ENCODE peak calls at places on chromosome 3, in six cellular contexts. D is CD4-positive, alpha-beta memory T cell; H is tibial artery; X is aorta; S is H9; T is GM23248. G is an unnamed sample.

GRCh38 chr3:69739204-69740102 is at the start of gene MITF:
- DNase-seq in T (peak; percentile 97), S (peak; percentile 95), H (peak; percentile 96), D (no peak), X (peak; percentile 96), G (peak; percentile 91)

GRCh38 chr3:159762238-159762637 is 226.4 kb upstream of the IL12A start:
- DNase-seq in S (no peak), D (no peak), X (no peak), T (peak; percentile 61), H (no peak), G (no peak)

GRCh38 chr3:18201315-18201714 is 223.8 kb downstream of the SATB1 start:
- DNase-seq in T (no peak), S (no peak), H (no peak), D (no peak), X (no peak), G (no peak)

GRCh38 chr3:16490062-16490641 is 23.3 kb downstream of the RFTN1 start:
- DNase-seq in S (no peak), H (no peak), T (no peak), D (no peak), X (no peak), G (no peak)

GRCh38 chr3:119779731-119780383 is 2.0 kb upstream of the NR1I2 start:
- DNase-seq in D (no peak), T (no peak), H (no peak), X (no peak), S (no peak), G (no peak)

GRCh38 chr3:22377421-22377820 is 626.4 kb upstream of the ZNF385D start:
- DNase-seq in D (no peak), T (peak; percentile 73), H (no peak), X (no peak), S (no peak), G (no peak)

GRCh38 chr3:106765342-106765741 is 611.9 kb upstream of the CCDC54 start:
- DNase-seq in D (no peak), X (no peak), S (no peak), T (peak; percentile 96), H (no peak), G (no peak)

GRCh38 chr3:141979050-141979671 is 102.7 kb downstream of the ATP1B3 start:
- DNase-seq in X (no peak), H (no peak), D (no peak), T (peak; percentile 89), S (no peak), G (no peak)

GRCh38 chr3:101780661-101781060 is 1.6 kb downstream of the NXPE3 start:
- DNase-seq in H (no peak), S (no peak), X (no peak), T (peak; percentile 92), D (no peak), G (no peak)

GRCh38 chr3:197306374-197307086 is 8.1 kb upstream of the DLG1 start:
- DNase-seq in X (no peak), S (no peak), H (no peak), T (peak; percentile 80), D (no peak), G (no peak)

GRCh38 chr3:184171562-184171961 is 3.1 kb upstream of the AP2M1 start:
- DNase-seq in H (no peak), T (peak; percentile 72), D (no peak), S (no peak), X (no peak), G (peak; percentile 64)

GRCh38 chr3:77467702-77468407 is 428.0 kb downstream of the ROBO2 start:
- DNase-seq in X (no peak), T (peak; percentile 7), S (no peak), H (peak; percentile 33), D (no peak), G (no peak)

GRCh38 chr3:46619845-46620778 is 7.8 kb downstream of the FAM240A start:
- DNase-seq in D (no peak), S (no peak), X (no peak), T (peak; percentile 51), H (no peak), G (no peak)

GRCh38 chr3:126414961-126415660 is 20.4 kb downstream of the CFAP100 start:
- DNase-seq in X (peak; percentile 19), D (no peak), H (no peak), S (no peak), T (no peak), G (peak; percentile 46)

GRCh38 chr3:98735761-98736269 is 27.3 kb upstream of the ST3GAL6 start:
- DNase-seq in D (no peak), X (no peak), S (no peak), T (no peak), H (no peak), G (no peak)

GRCh38 chr3:5301671-5302297 is 114.3 kb downstream of the EDEM1 start:
- DNase-seq in S (no peak), T (peak; percentile 59), H (no peak), D (no peak), X (no peak), G (no peak)

GRCh38 chr3:61725851-61726333 is 164.5 kb downstream of the PTPRG start:
- DNase-seq in D (no peak), S (no peak), X (no peak), T (peak; percentile 42), H (no peak), G (no peak)

GRCh38 chr3:8846176-8846575 is 76.8 kb upstream of the OXTR start:
- DNase-seq in H (no peak), D (no peak), X (no peak), S (no peak), T (no peak), G (no peak)

GRCh38 chr3:186411994-186412393 is 50.0 kb upstream of the DGKG start:
- DNase-seq in X (no peak), T (no peak), H (no peak), S (no peak), D (no peak), G (no peak)

GRCh38 chr3:63909431-63909830 is 2.8 kb downstream of the SCAANT1 start:
- DNase-seq in T (peak; percentile 39), S (no peak), D (no peak), H (no peak), X (no peak), G (no peak)

GRCh38 chr3:107994181-107994580 is 96.7 kb downstream of the CD47 start:
- DNase-seq in S (no peak), X (no peak), H (no peak), D (no peak), T (peak; percentile 28), G (no peak)

GRCh38 chr3:99544819-99545281 is 93.5 kb upstream of the COL8A1 start:
- DNase-seq in T (peak; percentile 58), H (peak; percentile 47), D (no peak), X (peak; percentile 44), S (no peak), G (no peak)

GRCh38 chr3:142460689-142461088 is 12.9 kb upstream of the XRN1 start:
- DNase-seq in D (no peak), H (no peak), X (no peak), S (no peak), T (no peak), G (no peak)

GRCh38 chr3:106611841-106612240 is 743.0 kb upstream of the CBLB start:
- DNase-seq in T (peak; percentile 23), H (no peak), D (no peak), S (no peak), X (no peak), G (no peak)

GRCh38 chr3:67073812-67074211 is 75.7 kb downstream of the KBTBD8 start:
- DNase-seq in X (no peak), D (no peak), H (no peak), T (no peak), S (no peak), G (no peak)

GRCh38 chr3:124292329-124292728 is 300.4 kb upstream of the ROPN1 start:
- DNase-seq in H (no peak), S (no peak), D (no peak), X (no peak), T (no peak), G (no peak)

GRCh38 chr3:5195605-5196004 is 8.1 kb downstream of the EDEM1 start:
- DNase-seq in T (peak; percentile 47), S (no peak), H (peak; percentile 51), X (peak; percentile 75), D (no peak), G (no peak)

GRCh38 chr3:169980055-169980454 is 13.4 kb downstream of the SEC62 start:
- DNase-seq in H (no peak), X (no peak), S (no peak), T (peak; percentile 77), D (no peak), G (no peak)

GRCh38 chr3:186413615-186414415 is 51.8 kb upstream of the DGKG start:
- DNase-seq in D (no peak), S (peak; percentile 60), T (peak; percentile 42), H (peak; percentile 66), X (no peak), G (peak; percentile 79)

GRCh38 chr3:172046268-172046915 is 7.0 kb downstream of the FNDC3B start:
- DNase-seq in X (no peak), D (no peak), S (no peak), H (no peak), T (peak; percentile 47), G (no peak)
- H3K4me1 ChIP-seq in X (peaks cover 11% of the 10 kb centered on the region), D (peaks cover 19% of the 10 kb centered on the region), S (peaks cover 5% of the 10 kb centered on the region), H (peaks cover 35% of the 10 kb centered on the region), T (peaks cover 52% of the 10 kb centered on the region), G (peaks cover 22% of the 10 kb centered on the region)

GRCh38 chr3:187737401-187738088 is 7.7 kb downstream of the BCL6 start:
- DNase-seq in X (peak; percentile 88), D (peak; percentile 41), H (peak; percentile 74), T (peak; percentile 87), S (peak; percentile 56), G (peak; percentile 91)

GRCh38 chr3:187735383-187735782 is 9.9 kb downstream of the BCL6 start:
- DNase-seq in T (no peak), S (no peak), X (no peak), D (no peak), H (no peak), G (no peak)

GRCh38 chr3:187734841-187735240 is 10.4 kb downstream of the BCL6 start:
- DNase-seq in D (no peak), T (no peak), S (no peak), H (no peak), X (no peak), G (no peak)

GRCh38 chr3:187736418-187736871 is 8.8 kb downstream of the BCL6 start:
- DNase-seq in D (no peak), H (no peak), X (no peak), T (peak; percentile 82), S (no peak), G (no peak)

GRCh38 chr3:187735837-187736236 is 9.4 kb downstream of the BCL6 start:
- DNase-seq in D (no peak), T (peak; percentile 32), H (no peak), S (no peak), X (no peak), G (no peak)
- H3K4me1 ChIP-seq in D (peaks cover 20% of the 10 kb centered on the region), T (peaks cover 41% of the 10 kb centered on the region), H (peaks cover 27% of the 10 kb centered on the region), S (peaks cover 10% of the 10 kb centered on the region), X (peaks cover 3% of the 10 kb centered on the region), G (peaks cover 57% of the 10 kb centered on the region)

GRCh38 chr3:150763841-150764483 is 993 bp upstream of the SIAH2 start:
- DNase-seq in X (peak; percentile 78), H (peak; percentile 58), S (peak; percentile 57), D (no peak), T (peak; percentile 87), G (peak; percentile 93)
- H3K4me1 ChIP-seq in X (no peaks in the 10 kb centered on the region), H (peaks cover 18% of the 10 kb centered on the region), S (peaks cover 13% of the 10 kb centered on the region), D (peaks cover 43% of the 10 kb centered on the region), T (peaks cover 17% of the 10 kb centered on the region), G (peaks cover 32% of the 10 kb centered on the region)

DNA sequence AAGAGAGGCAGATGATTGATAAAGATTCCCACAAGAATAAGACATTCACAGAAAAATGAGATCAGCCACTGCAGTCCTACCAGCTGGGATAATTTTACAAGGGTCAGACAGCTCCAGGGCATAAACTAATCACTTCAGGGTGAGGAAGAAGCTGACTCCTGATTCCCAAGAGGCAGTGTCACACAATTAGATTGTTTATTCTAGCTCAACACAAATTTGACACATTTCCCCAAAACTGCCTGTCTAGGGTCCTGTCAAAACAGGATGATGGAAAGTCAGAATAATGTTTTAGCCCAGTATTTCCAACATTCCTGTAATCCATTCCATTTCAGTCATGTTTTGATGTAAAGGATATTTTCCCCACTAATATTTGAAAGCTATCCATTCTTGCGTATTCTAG is 110.8 kb downstream of the TNIK start:
- DNase-seq in T (peak; percentile 41), D (no peak), S (no peak), X (no peak), H (no peak), G (no peak)
- H3K4me1 ChIP-seq in T (peaks cover 35% of the 10 kb centered on the region), D (peaks cover 45% of the 10 kb centered on the region), S (peaks cover 6% of the 10 kb centered on the region), X (peaks cover 3% of the 10 kb centered on the region), H (peaks cover 16% of the 10 kb centered on the region), G (peaks cover 18% of the 10 kb centered on the region)

G was measured in spleen.